ENCODE peak calls at places on chromosomes 4 and X, in eight cellular contexts. R is K562, P is HCT116, F is GM12878, X is A549, Q is SK-N-SH, U is HepG2, D is H1. C is an unnamed sample.
A peak's percentile ranks its signal among the peaks of the same experiment; 100 is the strongest.

GRCh38 chrX:72409993-72410392 is 104.3 kb upstream of the CITED1 start:
- DNase-seq in R (no peak), P (no peak), F (no peak), X (no peak), Q (no peak), U (no peak), D (no peak), C (peak; percentile 36)

GRCh38 chr4:26161030-26161824 is 159.6 kb upstream of the RBPJ start:
- DNase-seq in R (no peak), P (no peak), F (no peak), X (no peak), Q (peak; percentile 58), U (peak; percentile 29), D (no peak), C (no peak)

GRCh38 chrX:123153846-123154335 is 30.2 kb upstream of the GRIA3 start:
- DNase-seq in R (no peak), P (no peak), F (no peak), X (no peak), Q (no peak), U (no peak), D (no peak), C (no peak)

GRCh38 chrX:48719958-48720357 is 23.4 kb downstream of the SUV39H1 start:
- DNase-seq in R (no peak), P (no peak), F (no peak), X (no peak), Q (no peak), U (no peak), D (no peak), C (no peak)

GRCh38 chr4:154626793-154627484 is 14.5 kb upstream of the FGG start:
- DNase-seq in R (peak; percentile 63), P (peak; percentile 63), F (no peak), X (peak; percentile 58), Q (peak; percentile 79), U (peak; percentile 49), D (peak; percentile 80), C (peak; percentile 46)

GRCh38 chr4:77586953-77587383 is 18.7 kb upstream of the CXCL13 start:
- DNase-seq in R (no peak), P (no peak), F (peak; percentile 88), X (peak; percentile 12), Q (no peak), U (no peak), D (no peak), C (no peak)

GRCh38 chr4:111689214-111689613 is 456.0 kb upstream of the FAM241A start:
- DNase-seq in R (no peak), P (no peak), F (no peak), X (peak; percentile 18), Q (no peak), U (no peak), D (no peak), C (no peak)

GRCh38 chr4:24588216-24588954 is 4.0 kb upstream of the DHX15 start:
- DNase-seq in R (no peak), P (no peak), F (no peak), X (no peak), Q (no peak), U (no peak), D (no peak), C (no peak)

GRCh38 chrX:135625995-135626394 is 87.4 kb upstream of the CT45A1 start:
- DNase-seq in R (peak; percentile 8), P (peak; percentile 2), F (no peak), X (peak; percentile 29), Q (peak; percentile 14), U (peak; percentile 1), D (peak; percentile 39), C (peak; percentile 1)

GRCh38 chr4:26859762-26860156 is 882 bp upstream of the STIM2 start:
- DNase-seq in R (no peak), P (no peak), F (no peak), X (no peak), Q (no peak), U (no peak), D (no peak), C (no peak)

GRCh38 chr4:151029537-151029936 is 14.5 kb upstream of the LRBA start:
- DNase-seq in R (no peak), P (no peak), F (no peak), X (no peak), Q (no peak), U (no peak), D (no peak), C (no peak)

GRCh38 chr4:81870275-81870674 is 398.6 kb upstream of the RASGEF1B start:
- DNase-seq in R (no peak), P (no peak), F (no peak), X (no peak), Q (no peak), U (no peak), D (no peak), C (no peak)

GRCh38 chr4:141102367-141102766 is 30.9 kb downstream of the RNF150 start:
- DNase-seq in R (no peak), P (no peak), F (no peak), X (peak; percentile 1), Q (peak; percentile 58), U (no peak), D (no peak), C (no peak)

GRCh38 chrX:110316351-110317078 is 1.4 kb downstream of the AMMECR1 start:
- DNase-seq in R (no peak), P (no peak), F (no peak), X (no peak), Q (peak; percentile 15), U (no peak), D (no peak), C (peak; percentile 40)

DNA sequence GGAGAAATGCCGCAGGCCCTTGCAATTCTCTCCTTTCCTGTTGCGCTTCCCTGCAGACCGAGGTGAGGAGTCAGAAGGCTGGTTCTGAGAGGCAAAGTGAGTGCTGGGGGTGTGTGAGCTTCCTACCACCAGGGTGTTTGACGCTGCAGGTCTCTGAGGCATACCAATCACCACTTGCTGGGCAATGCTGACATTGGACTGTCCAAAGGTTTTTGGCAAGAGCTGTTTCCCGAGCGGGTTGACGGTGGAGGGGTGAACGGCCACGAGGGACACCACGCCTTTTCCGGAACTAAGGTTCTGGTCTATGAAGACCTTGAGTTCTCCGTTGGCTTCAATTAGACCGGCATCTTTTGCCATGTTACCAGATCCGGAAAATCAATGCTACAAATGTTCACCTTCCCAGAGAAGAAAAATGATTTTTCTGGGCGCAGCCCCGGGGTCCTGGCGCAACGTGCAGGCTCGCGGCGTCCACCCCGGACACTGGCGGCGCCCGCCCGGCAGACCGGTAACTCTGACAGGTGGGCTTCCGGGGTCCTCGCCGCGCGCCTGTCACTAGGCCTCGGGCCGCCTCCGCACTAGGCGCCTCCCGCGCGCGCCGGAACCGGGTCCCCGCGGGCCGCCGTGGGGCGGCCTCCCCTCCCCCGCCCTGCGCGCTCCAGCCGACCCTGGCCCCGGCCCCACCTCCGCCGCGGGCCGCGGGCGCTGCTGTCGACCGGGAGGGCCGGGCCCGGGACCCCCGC is 44.9 kb upstream of the FAM47C start:
- DNase-seq in R (no peak), P (no peak), F (no peak), X (no peak), Q (no peak), U (no peak), D (peak; percentile 45), C (no peak)
- H3K4me3 ChIP-seq in R (no peak overlapping the region), P (no peak overlapping the region), F (no peak overlapping the region), X (no peak overlapping the region), Q (no peak overlapping the region), U (no peak overlapping the region), D (peak overlapping the region; percentile 19), C (no peak overlapping the region)

DNA sequence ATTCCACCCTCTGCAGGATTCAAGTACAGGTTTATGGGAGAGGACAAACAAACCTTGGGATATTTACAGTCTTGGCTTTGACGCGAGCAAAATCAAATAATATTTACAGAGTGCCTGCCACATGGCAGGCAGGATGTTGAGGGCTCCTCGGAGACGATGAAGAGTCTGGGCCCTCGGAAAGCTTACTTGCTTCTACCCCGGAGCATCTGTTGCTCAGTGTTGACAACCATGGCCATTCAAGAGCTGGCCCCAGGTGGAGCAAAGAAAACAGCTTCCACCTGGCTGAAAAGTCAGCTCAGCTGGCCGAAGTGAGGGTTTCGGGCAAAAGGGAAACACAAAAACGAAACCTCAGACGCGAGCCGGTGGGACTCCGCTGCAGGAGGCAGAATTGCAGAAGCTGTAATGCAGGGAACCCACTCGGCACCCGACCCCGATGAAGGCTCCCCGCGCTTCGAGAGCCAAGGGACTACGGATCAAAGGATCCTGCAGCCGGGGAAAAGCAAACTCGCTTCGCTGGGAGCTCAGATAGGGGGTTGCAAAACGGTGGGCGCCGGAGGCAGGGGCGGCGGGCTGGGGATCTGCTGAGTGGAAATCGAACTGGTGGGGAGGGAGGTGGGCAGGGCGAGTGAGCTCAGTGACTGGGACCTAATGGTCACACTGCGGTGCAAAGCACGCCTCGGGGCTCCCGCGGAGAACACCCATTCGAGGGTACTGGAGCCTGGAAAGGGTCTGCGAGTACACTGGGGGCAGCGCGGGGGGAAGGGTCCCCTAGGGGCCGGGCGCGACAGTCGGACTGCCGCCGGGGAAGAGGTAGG is 777 bp downstream of the ATP8A1 start:
- DNase-seq in R (no peak), P (no peak), F (no peak), X (no peak), Q (peak; percentile 69), U (peak; percentile 1), D (peak; percentile 69), C (peak; percentile 36)
- H3K4me1 ChIP-seq in R (peaks cover 8% of the 10 kb centered on the region), P (peaks cover 9% of the 10 kb centered on the region), F (peaks cover 5% of the 10 kb centered on the region), X (no peaks in the 10 kb centered on the region), Q (peaks cover 11% of the 10 kb centered on the region), U (peaks cover 34% of the 10 kb centered on the region), D (peaks cover 10% of the 10 kb centered on the region), C (peaks cover 26% of the 10 kb centered on the region)

GRCh38 chrX:24563291-24564010 is 83.7 kb downstream of the PCYT1B start:
- DNase-seq in R (no peak), P (no peak), F (no peak), X (no peak), Q (no peak), U (no peak), D (no peak), C (no peak)
- TF ChIP-seq MAX in R (no peak), P (no peak), F (no peak), X (no peak), Q (no peak), U (no peak), D (no peak), C (no peak)

GRCh38 chr4:2898001-2898400 is 54.4 kb downstream of the ADD1 start:
- DNase-seq in R (no peak), P (no peak), F (no peak), X (no peak), Q (no peak), U (no peak), D (no peak), C (no peak)

GRCh38 chr4:2901186-2901585 is 57.5 kb downstream of the ADD1 start:
- DNase-seq in R (no peak), P (no peak), F (no peak), X (no peak), Q (no peak), U (no peak), D (no peak), C (no peak)

GRCh38 chr4:2902126-2902525 is 58.5 kb downstream of the ADD1 start:
- DNase-seq in R (no peak), P (no peak), F (no peak), X (no peak), Q (no peak), U (no peak), D (no peak), C (peak; percentile 59)

GRCh38 chr4:2905544-2905943 is 57.7 kb downstream of the NOP14 start:
- DNase-seq in R (no peak), P (no peak), F (no peak), X (no peak), Q (no peak), U (no peak), D (no peak), C (no peak)

DNA sequence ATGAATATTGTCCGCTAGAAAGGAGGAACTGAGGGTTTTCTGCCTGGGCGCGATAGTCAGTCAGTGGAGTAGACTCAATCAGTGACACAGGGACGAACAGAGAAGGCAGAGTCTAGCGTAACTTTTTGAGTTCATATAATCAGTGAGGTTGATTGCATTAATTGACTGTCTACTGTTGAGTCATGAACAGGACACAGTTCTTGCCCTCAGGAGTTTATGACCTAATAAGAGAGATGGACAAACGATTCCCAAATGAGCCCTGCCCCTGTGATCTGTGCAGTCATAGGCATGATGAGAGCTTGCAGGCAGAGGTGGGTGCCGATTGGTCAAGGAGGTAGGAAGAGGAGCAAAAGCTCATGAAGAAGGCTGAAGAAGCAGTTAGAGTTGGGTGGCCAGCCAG is 57.1 kb downstream of the ADD1 start:
- DNase-seq in R (no peak), P (no peak), F (no peak), X (no peak), Q (no peak), U (no peak), D (no peak), C (no peak)
- H3K4me3 ChIP-seq in R (no peak overlapping the region), P (no peak overlapping the region), F (no peak overlapping the region), X (no peak overlapping the region), Q (no peak overlapping the region), U (no peak overlapping the region), D (no peak overlapping the region), C (no peak overlapping the region)

C was measured in endothelial cell of umbilical vein.